ENCODE peak calls at places on chromosomes 1 and 21, in seven cellular contexts. S is upper lobe of right lung; J is Peyer's patch; O is stimulated activated CD4-positive, alpha-beta T cell treated with anti-CD3 and anti-CD28 coated beads, Interleukin-12 subunit alpha, Interleukin-12 subunit beta, amount 100 ng/mL, for 4 hours; M is stimulated activated CD8-positive, alpha-beta memory T cell treated with anti-CD3 and anti-CD28 coated beads, Interleukin-7, amount 100 ng/mL, for 1 hour; D is ACHN; Y is activated CD8-positive, alpha-beta memory T cell treated with anti-CD3 and anti-CD28 coated beads for 4 hours. E is an unnamed sample.

GRCh38 chr1:225849905-225850304 is 32.3 kb downstream of the TMEM63A start:
- DNase-seq in S (no peak), J (peak; percentile 79), O (no peak), M (peak; percentile 27), D (no peak), Y (peak; percentile 27), E (peak; percentile 59)

GRCh38 chr1:212217633-212218032 is 67.6 kb upstream of the PPP2R5A start:
- DNase-seq in S (no peak), J (no peak), O (no peak), M (no peak), D (no peak), Y (no peak), E (no peak)

GRCh38 chr1:169795687-169796086 is 980 bp upstream of the METTL18 start:
- DNase-seq in S (no peak), J (no peak), O (no peak), M (no peak), D (peak; percentile 15), Y (no peak), E (peak; percentile 46)

GRCh38 chr1:201171063-201172036 is 17.1 kb upstream of the TMEM9 start:
- DNase-seq in S (no peak), J (peak; percentile 69), O (peak; percentile 50), M (no peak), D (peak; percentile 81), Y (no peak), E (peak; percentile 66)

GRCh38 chr1:169529068-169529642 is 43.4 kb upstream of the SLC19A2 start:
- DNase-seq in S (no peak), J (peak; percentile 83), O (no peak), M (no peak), D (peak; percentile 77), Y (no peak), E (no peak)

GRCh38 chr1:229108598-229109201 is 162.2 kb upstream of the RAB4A start:
- DNase-seq in S (no peak), J (peak; percentile 58), O (no peak), M (no peak), D (no peak), Y (no peak), E (no peak)

GRCh38 chr21:38577887-38578286 is 79.6 kb upstream of the ERG start:
- DNase-seq in S (no peak), J (no peak), O (no peak), M (no peak), D (no peak), Y (no peak), E (no peak)

GRCh38 chr1:231684333-231685244 is 58.0 kb downstream of the DISC1 start:
- DNase-seq in S (no peak), J (no peak), O (no peak), M (no peak), D (no peak), Y (no peak), E (no peak)

GRCh38 chr1:147781056-147781471 is 20.7 kb upstream of the GJA5 start:
- DNase-seq in S (no peak), J (no peak), O (no peak), M (no peak), D (no peak), Y (no peak), E (no peak)

GRCh38 chr21:34023691-34024381 is 49.5 kb upstream of the MRPS6 start:
- DNase-seq in S (no peak), J (no peak), O (no peak), M (no peak), D (no peak), Y (no peak), E (no peak)

GRCh38 chr1:51615780-51616291 is 1.1 kb upstream of the OSBPL9 start:
- DNase-seq in S (no peak), J (no peak), O (no peak), M (no peak), D (no peak), Y (no peak), E (no peak)

GRCh38 chr1:206890690-206891089 is 6.6 kb upstream of the IL24 start:
- DNase-seq in S (no peak), J (peak; percentile 68), O (no peak), M (no peak), D (no peak), Y (no peak), E (no peak)